ENCODE peak calls at places on chromosomes 6 and 20, in seven cellular contexts. Y is PC-9, K is neural progenitor cell, L is fibroblast of lung, O is OCI-LY7, H is H9, B is hepatocyte. P is an unnamed sample. For H4K20me1 and H3K79me2, the result is how much of the 10 kb centered on the place peaks cover.

GRCh38 chr20:35515949-35516645 is 13.4 kb downstream of the C20orf173 start:
- DNase-seq in K (no peak), Y (peak), H (no peak), B (peak), O (no peak), L (peak), P (peak)

GRCh38 chr6:110690106-110690654 is 125.1 kb downstream of the CDK19 start:
- DNase-seq in H (no peak), B (no peak), Y (no peak), L (no peak), O (no peak), K (no peak), P (no peak)

GRCh38 chr6:133184798-133185380 is 56.3 kb upstream of the EYA4 start:
- DNase-seq in B (peak), H (no peak), K (peak), L (peak), Y (no peak), O (peak), P (peak)

GRCh38 chr20:16205505-16205904 is 367.7 kb downstream of the KIF16B start:
- DNase-seq in K (no peak), Y (no peak), O (no peak), H (no peak), B (no peak), L (no peak), P (peak)

GRCh38 chr6:112016335-112016734 is 37.6 kb upstream of the CCN6 start:
- DNase-seq in K (no peak), H (no peak), O (no peak), L (no peak), B (no peak), Y (no peak), P (peak)

GRCh38 chr6:25007269-25007699 is 71.5 kb upstream of the RIPOR2 start:
- DNase-seq in Y (no peak), O (no peak), B (no peak), L (no peak), K (no peak), H (no peak), P (peak)

GRCh38 chr6:98560418-98560817 is 274.0 kb upstream of the POU3F2 start:
- DNase-seq in K (no peak), O (no peak), Y (no peak), H (no peak), B (no peak), L (no peak), P (no peak)

GRCh38 chr20:43955244-43956191 is 40.9 kb downstream of the TOX2 start:
- DNase-seq in Y (peak), B (no peak), K (no peak), H (no peak), O (no peak), L (peak), P (peak)

GRCh38 chr20:12159266-12159665 is 241.6 kb downstream of the BTBD3 start:
- DNase-seq in B (no peak), O (no peak), H (no peak), Y (no peak), K (no peak), L (no peak), P (peak)

GRCh38 chr6:43793875-43794242 is 23.8 kb downstream of the VEGFA start:
- DNase-seq in H (no peak), Y (no peak), B (no peak), O (no peak), L (no peak), K (no peak), P (no peak)

GRCh38 chr6:142945446-142946180 is 637 bp upstream of the HIVEP2 start:
- DNase-seq in O (peak), K (peak), L (no peak), H (no peak), B (peak), Y (peak), P (peak)

GRCh38 chr6:31768717-31769257 is 6.3 kb downstream of the SAPCD1 start:
- DNase-seq in K (no peak), Y (no peak), L (no peak), B (no peak), H (no peak), O (no peak), P (no peak)

GRCh38 chr20:59149678-59150504 is 13.7 kb upstream of the ZNF831 start:
- DNase-seq in H (no peak), K (no peak), O (peak), L (no peak), Y (no peak), B (peak), P (no peak)

GRCh38 chr6:151089916-151090443 is 149.8 kb upstream of the AKAP12 start:
- DNase-seq in L (no peak), B (no peak), H (no peak), O (no peak), Y (no peak), K (no peak), P (no peak)

GRCh38 chr6:169961772-169962561 is 210.5 kb downstream of the ERMARD start:
- DNase-seq in Y (no peak), O (no peak), H (peak), B (peak), K (peak), L (no peak), P (peak)

GRCh38 chr6:13242590-13242989 is 85.7 kb downstream of the TBC1D7 start:
- DNase-seq in Y (no peak), L (no peak), K (no peak), H (no peak), B (no peak), O (no peak), P (no peak)

GRCh38 chr6:3782876-3783832 is 31.6 kb upstream of the PXDC1 start:
- DNase-seq in L (peak), K (no peak), O (no peak), Y (no peak), H (no peak), B (no peak), P (no peak)

GRCh38 chr6:156437084-156437879 is 339.9 kb upstream of the ARID1B start:
- DNase-seq in B (no peak), Y (no peak), H (no peak), O (no peak), K (no peak), L (no peak), P (no peak)

GRCh38 chr20:45104786-45105185 is 3.9 kb upstream of the KCNS1 start:
- DNase-seq in L (peak), K (no peak), Y (peak), O (no peak), B (no peak), H (no peak), P (peak)

GRCh38 chr6:108194503-108194902 is 28.7 kb downstream of the NR2E1 start:
- DNase-seq in Y (no peak), H (no peak), O (no peak), K (no peak), L (no peak), B (no peak), P (no peak)

GRCh38 chr20:4810446-4811019 is 88.8 kb downstream of the PRND start:
- DNase-seq in H (no peak), L (no peak), B (no peak), O (no peak), K (no peak), Y (no peak), P (no peak)

GRCh38 chr20:4811257-4811656 is 89.5 kb downstream of the PRND start:
- DNase-seq in O (no peak), B (no peak), Y (no peak), H (no peak), L (no peak), K (no peak), P (no peak)

GRCh38 chr20:4809707-4810106 is 88.0 kb downstream of the PRND start:
- DNase-seq in B (no peak), K (no peak), O (peak), H (no peak), L (no peak), Y (no peak), P (no peak)

GRCh38 chr20:4811661-4812181 is 90.0 kb downstream of the PRND start:
- DNase-seq in B (no peak), O (peak), L (no peak), Y (no peak), K (no peak), H (no peak), P (no peak)

GRCh38 chr20:4808872-4809271 is 87.2 kb downstream of the PRND start:
- DNase-seq in H (no peak), Y (no peak), B (no peak), O (no peak), K (no peak), L (peak), P (peak)
- H4K20me1 ChIP-seq in H (under half), Y (under half), B (under half), O (under half), K (under half), L (under half), P (under half)

GRCh38 chr20:47232518-47232917 is 124.0 kb downstream of the ZMYND8 start:
- DNase-seq in H (no peak), B (no peak), L (no peak), O (no peak), Y (no peak), K (no peak), P (no peak)

GRCh38 chr20:47233333-47234188 is 122.9 kb downstream of the ZMYND8 start:
- DNase-seq in L (peak), B (no peak), Y (no peak), H (no peak), K (no peak), O (no peak), P (no peak)

GRCh38 chr20:47231382-47232042 is 125.0 kb downstream of the ZMYND8 start:
- DNase-seq in K (no peak), O (no peak), L (peak), H (no peak), B (no peak), Y (no peak), P (peak)

GRCh38 chr20:47228654-47229053 is 127.8 kb downstream of the ZMYND8 start:
- DNase-seq in K (no peak), Y (no peak), H (no peak), L (no peak), O (no peak), B (no peak), P (no peak)

DNA sequence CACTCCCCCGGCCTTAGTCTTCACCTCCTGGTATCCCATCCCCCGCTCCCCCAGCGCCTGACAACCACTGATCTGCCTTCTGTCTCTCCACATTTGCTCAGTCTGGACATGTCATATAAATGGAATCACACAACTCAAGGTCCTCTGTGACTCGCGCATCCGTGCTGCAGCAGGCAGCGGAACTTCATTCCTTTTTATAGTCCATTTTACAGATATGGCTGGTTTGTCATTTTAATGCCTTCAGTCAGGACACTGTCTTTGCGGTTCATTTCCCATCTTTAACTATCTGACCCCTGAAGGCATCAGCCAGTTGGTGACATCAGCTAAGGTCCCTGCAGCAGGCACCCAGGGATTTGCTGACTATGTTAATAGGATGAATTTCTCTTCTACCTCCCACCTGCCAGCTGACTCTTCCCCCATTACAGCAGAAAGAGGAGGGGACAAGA is 125.7 kb downstream of the ZMYND8 start:
- DNase-seq in H (no peak), L (no peak), B (no peak), K (no peak), Y (no peak), O (no peak), P (peak)
- H3K79me2 ChIP-seq in H (under half), L (under half), B (under half), K (under half), Y (under half), O (under half), P (under half)

GRCh38 chr6:30591008-30591407 is 19.8 kb downstream of the ABCF1 start:
- DNase-seq in O (no peak), B (peak), Y (peak), L (peak), K (no peak), H (no peak), P (peak)
- H4K20me1 ChIP-seq in O (under half), B (under half), Y (under half), L (under half), K (under half), H (under half), P (under half)

GRCh38 chr6:15410126-15410391 is 164.2 kb downstream of the JARID2 start:
- DNase-seq in L (no peak), B (no peak), O (no peak), K (no peak), H (no peak), Y (no peak), P (no peak)

GRCh38 chr6:15410752-15411151 is 164.9 kb downstream of the JARID2 start:
- DNase-seq in H (no peak), Y (no peak), O (no peak), K (no peak), L (no peak), B (no peak), P (no peak)

GRCh38 chr6:15408758-15409157 is 162.9 kb downstream of the JARID2 start:
- DNase-seq in O (no peak), B (no peak), L (no peak), H (no peak), K (no peak), Y (no peak), P (no peak)

GRCh38 chr6:15408008-15408407 is 162.1 kb downstream of the JARID2 start:
- DNase-seq in Y (no peak), L (no peak), K (no peak), O (no peak), H (no peak), B (no peak), P (no peak)

GRCh38 chr6:15409301-15410125 is 163.6 kb downstream of the JARID2 start:
- DNase-seq in L (no peak), H (no peak), K (no peak), Y (no peak), B (no peak), O (no peak), P (no peak)
- H3K79me2 ChIP-seq in L (under half), H (half or more), K (half or more), Y (half or more), B (half or more), O (under half), P (half or more)

GRCh38 chr6:34391711-34392496 is 565 bp downstream of the NUDT3 start:
- DNase-seq in Y (peak), B (peak), O (peak), K (peak), H (peak), L (peak), P (peak)

GRCh38 chr6:34392497-34393190 is at the start of gene NUDT3:
- DNase-seq in B (peak), K (peak), L (peak), H (peak), Y (peak), O (peak), P (peak)

GRCh38 chr6:34389034-34389433 is 3.4 kb downstream of the NUDT3 start:
- DNase-seq in B (no peak), K (peak), H (no peak), Y (no peak), L (no peak), O (no peak), P (no peak)

GRCh38 chr6:34391023-34391485 is 1.4 kb downstream of the NUDT3 start:
- DNase-seq in O (peak), L (peak), H (no peak), Y (peak), B (peak), K (no peak), P (peak)

GRCh38 chr6:34390531-34391013 is 1.9 kb downstream of the NUDT3 start:
- DNase-seq in L (no peak), B (no peak), H (no peak), K (no peak), O (no peak), Y (no peak), P (peak)
- H4K20me1 ChIP-seq in L (under half), B (under half), H (under half), K (under half), O (under half), Y (under half), P (under half)

DNA sequence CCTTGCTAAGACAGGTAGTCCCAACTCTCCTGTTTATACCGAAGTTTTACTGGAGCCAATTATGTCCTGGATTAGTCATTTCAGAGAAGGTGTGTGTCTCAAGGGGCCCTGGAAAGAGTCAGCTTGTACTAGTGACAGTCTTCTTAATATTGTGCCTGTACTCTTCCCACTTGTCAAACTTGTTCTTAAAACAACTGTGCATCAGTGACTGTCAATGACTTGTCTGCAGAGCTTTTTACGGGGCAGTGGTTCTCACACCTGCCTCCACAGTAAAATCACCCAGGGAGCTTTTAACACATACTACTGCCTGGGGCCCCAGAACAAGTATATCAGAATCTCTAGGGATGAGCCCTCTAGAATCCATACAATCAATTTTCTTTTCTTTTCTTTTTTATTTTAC is 28.4 kb upstream of the GLP1R start:
- DNase-seq in B (no peak), Y (no peak), O (no peak), H (no peak), K (no peak), L (no peak), P (no peak)
- H3K79me2 ChIP-seq in B (under half), Y (under half), O (under half), H (under half), K (under half), L (under half), P (under half)

DNA sequence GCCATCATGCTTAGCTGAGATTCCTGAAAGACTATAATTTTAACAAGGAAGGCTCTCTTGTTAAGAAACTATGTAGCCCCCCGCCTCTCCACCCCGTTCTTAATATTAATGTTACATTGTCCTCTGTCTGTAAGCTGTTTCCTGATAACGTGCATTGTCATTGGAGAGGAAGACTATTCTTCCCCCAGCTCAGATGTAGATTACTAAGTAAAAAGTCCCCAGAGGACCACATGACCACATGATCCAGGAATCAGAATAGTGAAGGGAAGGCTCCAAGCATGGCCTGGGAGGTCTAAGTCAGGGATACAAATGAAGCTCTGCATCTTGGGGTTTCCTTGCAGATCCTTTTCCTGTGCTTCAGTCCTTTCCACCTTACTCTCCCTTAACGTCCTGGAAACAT is 106.4 kb downstream of the JARID2 start:
- DNase-seq in B (no peak), O (no peak), L (no peak), H (no peak), K (no peak), Y (no peak), P (peak)
- H4K20me1 ChIP-seq in B (under half), O (under half), L (under half), H (under half), K (half or more), Y (under half), P (under half)

DNA sequence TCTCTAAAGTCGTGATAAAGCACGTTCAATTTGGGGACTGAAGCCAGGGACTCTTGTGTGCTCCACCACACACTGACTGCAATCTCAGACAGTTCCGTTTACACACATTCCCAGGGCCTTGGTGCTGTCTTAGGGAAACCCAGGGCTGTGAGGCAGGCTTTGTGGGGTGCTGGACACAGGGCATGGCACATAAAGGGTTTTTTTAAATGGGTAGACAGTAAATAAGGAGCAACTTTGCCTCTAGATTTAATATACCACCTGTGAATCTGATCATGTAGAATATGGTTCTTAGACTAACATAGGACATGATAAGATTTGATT is 2.3 kb downstream of the ENTPD6 start:
- DNase-seq in B (no peak), K (no peak), H (no peak), L (no peak), O (no peak), Y (no peak), P (no peak)
- H3K79me2 ChIP-seq in B (half or more), K (under half), H (under half), L (under half), O (under half), Y (half or more), P (half or more)

GRCh38 chr6:20427856-20428255 is 26.2 kb downstream of the E2F3 start:
- DNase-seq in H (no peak), L (no peak), K (no peak), O (peak), Y (no peak), B (peak), P (no peak)

GRCh38 chr6:20426177-20427082 is 24.8 kb downstream of the E2F3 start:
- DNase-seq in H (no peak), Y (no peak), O (no peak), K (no peak), L (no peak), B (no peak), P (no peak)

DNA sequence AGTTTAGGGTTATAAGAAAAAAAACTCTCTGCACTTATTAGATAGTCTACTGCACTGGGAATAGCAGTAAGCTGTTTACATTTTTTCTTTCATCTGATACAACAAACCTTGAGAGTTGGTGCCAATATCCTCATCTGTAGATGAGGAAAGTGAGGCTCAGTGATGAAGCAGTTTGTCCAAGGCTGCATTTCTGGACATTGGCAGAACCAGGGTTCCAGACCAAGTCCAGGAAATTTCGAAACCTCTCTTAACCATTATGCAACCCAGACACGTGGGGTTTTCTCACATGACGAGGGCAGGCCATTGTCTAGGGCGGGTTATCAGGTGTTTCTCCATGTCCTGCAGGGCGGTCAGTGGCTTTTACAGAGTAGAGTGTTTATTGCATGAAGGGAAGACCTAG is 23.0 kb downstream of the E2F3 start:
- DNase-seq in L (peak), K (no peak), B (peak), Y (no peak), O (no peak), H (no peak), P (no peak)
- H4K20me1 ChIP-seq in L (under half), K (half or more), B (under half), Y (half or more), O (under half), H (under half), P (under half)

P was measured in GM23248.